ENCODE peak calls at places on chromosomes 4 and X, in eight cellular contexts. E is AG10803, O is endodermal cell, H is dorsolateral prefrontal cortex, C is mammary epithelial cell, T is B cell, D is OCI-LY7, G is colonic mucosa. K is an unnamed sample.

GRCh38 chr4:41644288-41644914 is 104.1 kb downstream of the PHOX2B start:
- DNase-seq in E (peak; percentile 24), O (peak; percentile 98), H (peak; percentile 81), C (no peak), T (no peak), D (no peak), G (peak; percentile 68), K (no peak)

GRCh38 chr4:127249066-127249766 is 383.5 kb upstream of the INTU start:
- DNase-seq in E (peak; percentile 32), O (no peak), H (no peak), C (peak; percentile 29), T (no peak), D (no peak), G (no peak), K (no peak)

GRCh38 chr4:69104719-69105275 is 8.5 kb downstream of the UGT2B7 start:
- DNase-seq in E (no peak), O (no peak), H (no peak), C (no peak), T (no peak), D (no peak), G (peak; percentile 71), K (no peak)

GRCh38 chr4:140799686-140800225 is 43.6 kb upstream of the TBC1D9 start:
- DNase-seq in E (no peak), O (peak; percentile 72), H (no peak), C (no peak), T (no peak), D (no peak), G (no peak), K (no peak)

GRCh38 chr4:5865896-5866599 is 26.8 kb downstream of the CRMP1 start:
- DNase-seq in E (no peak), O (no peak), H (no peak), C (no peak), T (no peak), D (no peak), G (no peak), K (no peak)

GRCh38 chr4:143021384-143021783 is 163.3 kb upstream of the USP38 start:
- DNase-seq in E (no peak), O (no peak), H (no peak), C (no peak), T (no peak), D (no peak), G (no peak), K (no peak)

GRCh38 chr4:7867701-7868429 is 71.8 kb downstream of the AFAP1 start:
- DNase-seq in E (no peak), O (no peak), H (no peak), C (peak; percentile 34), T (no peak), D (no peak), G (no peak), K (peak; percentile 40)

GRCh38 chrX:72115380-72115779 is 16.3 kb downstream of the RTL5 start:
- DNase-seq in E (no peak), O (peak; percentile 63), H (no peak), C (no peak), T (no peak), D (no peak), G (no peak), K (no peak)

GRCh38 chrX:76202471-76202870 is 29.6 kb downstream of the PBDC1 start:
- DNase-seq in E (no peak), O (no peak), H (no peak), C (no peak), T (no peak), D (no peak), G (no peak), K (no peak)

GRCh38 chrX:97547873-97548578 is 664.3 kb downstream of the RPA4 start:
- DNase-seq in E (peak; percentile 0), O (no peak), H (no peak), C (no peak), T (no peak), D (no peak), G (no peak), K (peak; percentile 9)

GRCh38 chr4:24322517-24322916 is 261.8 kb downstream of the DHX15 start:
- DNase-seq in E (peak; percentile 6), O (peak; percentile 55), H (peak; percentile 17), C (no peak), T (no peak), D (no peak), G (no peak), K (no peak)

GRCh38 chr4:3464911-3465697 is 2.0 kb downstream of the DOK7 start:
- DNase-seq in E (no peak), O (no peak), H (no peak), C (no peak), T (no peak), D (no peak), G (no peak), K (no peak)

GRCh38 chr4:87179751-87180150 is 40.7 kb downstream of the KLHL8 start:
- DNase-seq in E (peak; percentile 53), O (no peak), H (no peak), C (peak; percentile 2), T (no peak), D (no peak), G (no peak), K (peak; percentile 43)

GRCh38 chrX:120224388-120224787 is 26.2 kb upstream of the ZBTB33 start:
- DNase-seq in E (no peak), O (no peak), H (no peak), C (no peak), T (no peak), D (no peak), G (no peak), K (no peak)

GRCh38 chrX:40108084-40108958 is 10.6 kb upstream of the BCOR start:
- DNase-seq in E (peak; percentile 67), O (peak; percentile 92), H (no peak), C (no peak), T (no peak), D (no peak), G (peak; percentile 65), K (no peak)

GRCh38 chr4:141977433-141977832 is 341.1 kb downstream of the IL15 start:
- DNase-seq in E (no peak), O (no peak), H (no peak), C (peak; percentile 12), T (no peak), D (no peak), G (no peak), K (no peak)

GRCh38 chr4:112532267-112532666 is 16.3 kb upstream of the NEUROG2 start:
- DNase-seq in E (peak; percentile 37), O (no peak), H (no peak), C (peak; percentile 19), T (no peak), D (no peak), G (no peak), K (peak; percentile 68)

GRCh38 chr4:38674206-38675144 is 10.5 kb downstream of the KLF3 start:
- DNase-seq in E (peak; percentile 22), O (peak; percentile 64), H (no peak), C (peak; percentile 46), T (no peak), D (no peak), G (peak; percentile 49), K (no peak)

GRCh38 chr4:45453258-45453841 is 670.5 kb downstream of the GABRG1 start:
- DNase-seq in E (peak; percentile 1), O (peak; percentile 58), H (no peak), C (peak; percentile 54), T (no peak), D (peak; percentile 2), G (no peak), K (no peak)
- TF ChIP-seq CTCF in E (peak; percentile 41), O (peak; percentile 84), H (peak; percentile 30), C (peak; percentile 60), T (no peak), D (peak; percentile 65), G (no peak), K (peak; percentile 22)

DNA sequence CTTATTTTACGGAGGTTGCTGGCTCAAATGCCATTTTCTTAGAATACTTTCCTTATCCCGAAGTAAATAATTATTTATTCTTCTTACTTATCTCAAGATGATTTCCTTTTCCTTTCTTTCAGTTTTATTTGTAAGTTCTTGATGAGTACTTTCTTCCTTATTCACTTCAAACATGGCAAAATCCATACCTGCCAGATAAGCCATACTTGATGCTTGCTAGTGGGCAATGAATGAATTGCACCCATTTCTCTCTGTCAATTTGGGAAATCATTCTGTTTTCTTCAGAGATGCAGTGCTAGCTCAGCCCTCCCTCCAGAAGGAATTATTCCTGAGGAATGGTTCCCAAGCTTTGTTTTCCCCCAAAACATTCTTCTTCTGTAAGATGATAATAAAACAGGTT is 598.3 kb downstream of the SPRY1 start:
- DNase-seq in E (no peak), O (no peak), H (no peak), C (no peak), T (no peak), D (no peak), G (no peak), K (no peak)
- TF ChIP-seq CTCF in E (peak; percentile 3), O (peak; percentile 66), H (no peak), C (peak; percentile 30), T (no peak), D (peak; percentile 50), G (no peak), K (peak; percentile 67)

GRCh38 chr4:99457270-99457669 is 22.1 kb upstream of the ADH7 start:
- DNase-seq in E (peak; percentile 11), O (no peak), H (no peak), C (no peak), T (no peak), D (no peak), G (no peak), K (no peak)
- TF ChIP-seq CTCF in E (peak; percentile 35), O (no peak), H (no peak), C (no peak), T (no peak), D (no peak), G (no peak), K (peak; percentile 29)

GRCh38 chr4:48692897-48693296 is 87.2 kb downstream of the FRYL start:
- DNase-seq in E (peak; percentile 25), O (no peak), H (no peak), C (no peak), T (no peak), D (no peak), G (no peak), K (no peak)
- TF ChIP-seq CTCF in E (no peak), O (no peak), H (no peak), C (no peak), T (no peak), D (no peak), G (no peak), K (no peak)

K was measured in HFFc6.